ENCODE peak calls at places on chromosomes 2 and 18, in four cellular contexts. One of them, this sample, is unnamed.

GRCh38 chr2:129744649-129745048 is 234.8 kb upstream of the RAB6C start:
- DNase-seq in uterus: no peak
- DNase-seq in gastrocnemius medialis: no peak
- DNase-seq in IMR-90: no peak
- DNase-seq in this sample: no peak

GRCh38 chr18:64330161-64330560 is 181.3 kb upstream of the LINC00305 start:
- DNase-seq in uterus: no peak
- DNase-seq in gastrocnemius medialis: no peak
- DNase-seq in IMR-90: no peak
- DNase-seq in this sample: no peak

GRCh38 chr18:63775166-63775730 is at the start of gene SERPINB7:
- DNase-seq in uterus: no peak
- DNase-seq in gastrocnemius medialis: no peak
- DNase-seq in IMR-90: peak; percentile 95
- DNase-seq in this sample: no peak

GRCh38 chr2:219128401-219128800 is 32.2 kb downstream of the NHEJ1 start:
- DNase-seq in uterus: no peak
- DNase-seq in gastrocnemius medialis: no peak
- DNase-seq in IMR-90: no peak
- DNase-seq in this sample: no peak

GRCh38 chr2:149329470-149330126 is 789 bp upstream of the LYPD6 start:
- DNase-seq in uterus: no peak
- DNase-seq in gastrocnemius medialis: no peak
- DNase-seq in IMR-90: peak; percentile 7
- DNase-seq in this sample: no peak

GRCh38 chr18:74147491-74147778 is 199 bp downstream of the FBXO15 start:
- DNase-seq in uterus: no peak
- DNase-seq in gastrocnemius medialis: no peak
- DNase-seq in IMR-90: no peak
- DNase-seq in this sample: no peak

GRCh38 chr2:88055436-88056128 is at the start of gene KRCC1:
- DNase-seq in uterus: peak; percentile 94
- DNase-seq in gastrocnemius medialis: peak; percentile 96
- DNase-seq in IMR-90: peak; percentile 95
- DNase-seq in this sample: peak; percentile 94

GRCh38 chr18:36047521-36047920 is 19.8 kb downstream of the RPRD1A start:
- DNase-seq in uterus: no peak
- DNase-seq in gastrocnemius medialis: no peak
- DNase-seq in IMR-90: no peak
- DNase-seq in this sample: no peak

GRCh38 chr18:11497585-11497984 is 111.8 kb upstream of the SLC35G4 start:
- DNase-seq in uterus: no peak
- DNase-seq in gastrocnemius medialis: no peak
- DNase-seq in IMR-90: peak; percentile 49
- DNase-seq in this sample: no peak

GRCh38 chr18:22428672-22429071 is 11.0 kb upstream of the CTAGE1 start:
- DNase-seq in uterus: no peak
- DNase-seq in gastrocnemius medialis: no peak
- DNase-seq in IMR-90: peak; percentile 82
- DNase-seq in this sample: no peak

GRCh38 chr2:240151477-240152031 is 11.1 kb upstream of the OTOS start:
- DNase-seq in uterus: no peak
- DNase-seq in gastrocnemius medialis: no peak
- DNase-seq in IMR-90: no peak
- DNase-seq in this sample: no peak

GRCh38 chr2:167817908-167818307 is 429.5 kb downstream of the STK39 start:
- DNase-seq in uterus: no peak
- DNase-seq in gastrocnemius medialis: no peak
- DNase-seq in IMR-90: no peak
- DNase-seq in this sample: no peak

GRCh38 chr18:7647500-7647899 is 80.4 kb downstream of the PTPRM start:
- DNase-seq in uterus: no peak
- DNase-seq in gastrocnemius medialis: no peak
- DNase-seq in IMR-90: no peak
- DNase-seq in this sample: no peak

GRCh38 chr2:96409543-96410184 is 74.1 kb downstream of the NCAPH start:
- DNase-seq in uterus: no peak
- DNase-seq in gastrocnemius medialis: no peak
- DNase-seq in IMR-90: no peak
- DNase-seq in this sample: no peak

GRCh38 chr2:203664029-203664755 is 42.2 kb upstream of the CD28 start:
- DNase-seq in uterus: no peak
- DNase-seq in gastrocnemius medialis: no peak
- DNase-seq in IMR-90: no peak
- DNase-seq in this sample: no peak

GRCh38 chr2:47069628-47070154 is 85.4 kb downstream of the STPG4 start:
- DNase-seq in uterus: peak; percentile 61
- DNase-seq in gastrocnemius medialis: peak; percentile 63
- DNase-seq in IMR-90: peak; percentile 65
- DNase-seq in this sample: peak; percentile 95

GRCh38 chr2:99066602-99067001 is 74.9 kb upstream of the C2orf15 start:
- DNase-seq in uterus: no peak
- DNase-seq in gastrocnemius medialis: no peak
- DNase-seq in IMR-90: peak; percentile 61
- DNase-seq in this sample: no peak
- TF ChIP-seq CTCF in uterus: peak; percentile 13
- TF ChIP-seq CTCF in gastrocnemius medialis: no peak
- TF ChIP-seq CTCF in IMR-90: peak; percentile 60
- TF ChIP-seq CTCF in this sample: no peak

DNA sequence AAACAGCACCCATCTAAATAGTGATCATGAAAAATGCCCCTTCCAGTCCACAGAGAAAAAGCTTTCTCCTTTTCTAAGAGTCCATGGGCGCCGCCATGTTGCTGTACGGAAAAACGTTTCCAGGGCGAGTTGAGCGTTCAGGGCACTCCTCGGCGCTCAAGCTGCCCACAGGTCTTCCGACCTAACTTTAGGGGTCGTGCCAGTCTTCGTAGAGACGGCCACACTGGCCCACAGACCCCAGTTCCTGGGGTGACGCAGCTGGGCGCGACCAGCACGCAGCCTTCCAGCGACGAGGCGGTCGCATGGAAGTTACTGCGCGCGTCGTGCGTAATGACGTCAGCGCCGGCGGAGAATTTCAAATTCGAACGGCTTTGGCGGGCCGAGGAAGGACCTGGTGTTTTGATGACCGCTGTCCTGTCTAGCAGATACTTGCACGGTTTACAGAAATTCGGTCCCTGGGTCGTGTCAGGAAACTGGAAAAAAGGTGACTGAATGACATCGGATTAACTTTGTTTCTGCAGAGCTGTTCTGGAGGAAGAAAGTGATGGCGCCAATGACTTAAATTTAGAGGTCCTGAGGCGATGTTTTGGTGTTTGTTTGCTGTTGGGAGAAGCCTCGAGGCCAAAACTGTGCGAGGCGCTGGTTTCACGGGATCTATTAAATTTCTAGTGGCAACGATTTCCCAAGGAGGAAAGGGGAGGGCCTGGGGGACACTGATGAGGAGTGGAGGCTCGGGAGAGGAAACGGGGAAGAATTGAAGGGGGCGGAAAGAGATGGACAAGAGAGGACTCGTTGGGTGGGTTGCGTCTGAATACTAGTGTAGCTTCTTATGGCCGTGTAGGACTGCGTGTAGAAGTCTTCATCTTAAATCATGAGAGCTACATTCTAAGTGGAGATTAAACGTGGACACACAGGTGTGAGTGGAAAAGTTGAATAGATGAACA is at the start of the genes METTL4 and NDC80:
- DNase-seq in uterus: peak; percentile 84
- DNase-seq in gastrocnemius medialis: peak; percentile 71
- DNase-seq in IMR-90: peak; percentile 86
- DNase-seq in this sample: peak; percentile 68
- TF ChIP-seq POLR2A in uterus: peak; percentile 58
- TF ChIP-seq POLR2A in gastrocnemius medialis: peak; percentile 29
- TF ChIP-seq POLR2A in IMR-90: peak; percentile 69
- TF ChIP-seq POLR2A in this sample: no peak

GRCh38 chr2:215431778-215432758 is 3.8 kb downstream of the FN1 start:
- DNase-seq in uterus: no peak
- DNase-seq in gastrocnemius medialis: no peak
- DNase-seq in IMR-90: no peak
- DNase-seq in this sample: no peak
- H3K4me3 ChIP-seq in uterus: no peak overlapping the region
- H3K4me3 ChIP-seq in gastrocnemius medialis: no peak overlapping the region
- H3K4me3 ChIP-seq in IMR-90: peak overlapping the region; percentile 65
- H3K4me3 ChIP-seq in this sample: no peak overlapping the region

DNA sequence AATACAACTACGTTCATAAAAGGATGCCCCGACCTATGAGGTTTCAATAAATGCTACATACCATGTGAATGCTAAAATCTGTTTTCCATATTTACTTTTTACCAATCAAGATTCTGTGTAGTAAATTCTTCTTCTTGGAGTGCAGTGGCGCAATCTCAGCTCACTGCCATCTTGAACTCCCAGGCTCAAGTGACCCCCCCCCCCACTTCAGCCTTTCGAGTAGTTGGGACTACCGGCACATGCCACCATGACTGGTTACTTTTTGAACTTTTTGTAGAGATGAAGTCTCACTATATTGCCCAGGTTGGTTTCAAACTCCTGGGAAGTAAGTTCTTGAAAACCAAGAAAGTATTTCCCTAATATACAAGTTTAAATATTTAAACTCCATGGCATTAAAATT is 14.4 kb upstream of the USP34 start:
- DNase-seq in uterus: no peak
- DNase-seq in gastrocnemius medialis: no peak
- DNase-seq in IMR-90: no peak
- DNase-seq in this sample: no peak
- TF ChIP-seq CTCF in uterus: no peak
- TF ChIP-seq CTCF in gastrocnemius medialis: no peak
- TF ChIP-seq CTCF in IMR-90: no peak
- TF ChIP-seq CTCF in this sample: no peak

GRCh38 chr2:2507471-2507997 is 176.5 kb upstream of the MYT1L start:
- DNase-seq in uterus: no peak
- DNase-seq in gastrocnemius medialis: no peak
- DNase-seq in IMR-90: no peak
- DNase-seq in this sample: no peak
- TF ChIP-seq POLR2A in uterus: no peak
- TF ChIP-seq POLR2A in gastrocnemius medialis: no peak
- TF ChIP-seq POLR2A in IMR-90: no peak
- TF ChIP-seq POLR2A in this sample: no peak

GRCh38 chr2:198615972-198616371 is 811.6 kb downstream of the PLCL1 start:
- DNase-seq in uterus: no peak
- DNase-seq in gastrocnemius medialis: no peak
- DNase-seq in IMR-90: peak; percentile 8
- DNase-seq in this sample: no peak
- H3K4me3 ChIP-seq in uterus: no peak overlapping the region
- H3K4me3 ChIP-seq in gastrocnemius medialis: no peak overlapping the region
- H3K4me3 ChIP-seq in IMR-90: peak overlapping the region; percentile 7
- H3K4me3 ChIP-seq in this sample: no peak overlapping the region

GRCh38 chr2:113230531-113230930 is 48.2 kb downstream of the PAX8 start:
- DNase-seq in uterus: no peak
- DNase-seq in gastrocnemius medialis: no peak
- DNase-seq in IMR-90: no peak
- DNase-seq in this sample: no peak

GRCh38 chr2:113227698-113228097 is 51.0 kb downstream of the PAX8 start:
- DNase-seq in uterus: no peak
- DNase-seq in gastrocnemius medialis: no peak
- DNase-seq in IMR-90: no peak
- DNase-seq in this sample: no peak

GRCh38 chr2:113229795-113230194 is 48.9 kb downstream of the PAX8 start:
- DNase-seq in uterus: no peak
- DNase-seq in gastrocnemius medialis: no peak
- DNase-seq in IMR-90: no peak
- DNase-seq in this sample: no peak

GRCh38 chr2:113228351-113228750 is 50.4 kb downstream of the PAX8 start:
- DNase-seq in uterus: no peak
- DNase-seq in gastrocnemius medialis: no peak
- DNase-seq in IMR-90: no peak
- DNase-seq in this sample: no peak

DNA sequence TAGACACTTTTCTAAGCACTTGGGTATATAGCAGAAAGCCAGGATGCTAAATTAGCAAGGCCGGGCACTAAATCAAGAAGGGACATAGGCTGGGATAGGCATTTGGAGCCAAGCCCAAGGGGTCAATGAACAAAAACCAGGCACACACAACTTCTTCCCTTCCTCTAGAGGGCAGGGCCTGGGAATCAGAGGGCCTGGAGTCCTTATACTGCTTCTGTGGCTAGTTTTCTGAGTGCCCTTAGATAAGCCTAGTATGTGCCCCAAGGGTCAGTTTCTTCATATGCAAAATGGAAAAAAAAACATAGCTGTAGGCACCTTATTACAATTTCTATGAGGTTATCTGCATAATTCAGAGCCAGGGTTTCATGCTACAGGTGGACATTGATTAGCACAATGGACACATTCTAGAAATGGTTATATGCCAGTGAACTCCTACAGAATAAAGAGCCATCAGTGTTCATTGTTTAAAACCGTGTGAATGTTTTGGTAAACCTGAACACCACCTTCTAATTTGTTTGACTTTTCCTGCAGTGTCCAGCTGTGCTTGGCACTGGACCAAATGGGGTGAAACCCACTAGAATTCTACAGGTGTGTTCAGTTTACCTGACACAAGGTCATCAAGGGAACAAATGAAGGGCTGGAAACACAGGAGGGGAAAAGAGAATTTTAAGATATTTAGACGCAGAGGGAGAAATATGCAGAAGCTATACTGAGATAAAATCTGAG is 49.6 kb downstream of the PAX8 start:
- DNase-seq in uterus: no peak
- DNase-seq in gastrocnemius medialis: no peak
- DNase-seq in IMR-90: no peak
- DNase-seq in this sample: no peak
- TF ChIP-seq CTCF in uterus: no peak
- TF ChIP-seq CTCF in gastrocnemius medialis: no peak
- TF ChIP-seq CTCF in IMR-90: no peak
- TF ChIP-seq CTCF in this sample: no peak

This sample was measured in lower leg skin.